ENCODE peak calls at places on chromosome 9, in nine cellular contexts. X, D, S, L, P, I, M, A and K are unnamed samples. For H3K9me3 and H3K4me1, the result is how much of the 10 kb centered on the place peaks cover.

GRCh38 chr9:13480688-13481087 is 201.2 kb upstream of the MPDZ start:
- DNase-seq in M (peak), X (peak), A (no peak), P (peak), I (no peak), D (no peak), L (no peak), S (no peak), K (no peak)

GRCh38 chr9:129523953-129524847 is 96.7 kb downstream of the C9orf50 start:
- DNase-seq in X (no peak), A (no peak), P (no peak), S (no peak), D (no peak), I (no peak), M (no peak), L (peak), K (no peak)

GRCh38 chr9:124011460-124012301 is at the start of gene LHX2:
- DNase-seq in P (peak), A (no peak), L (peak), M (peak), D (peak), I (peak), X (peak), S (no peak), K (peak)

GRCh38 chr9:97504381-97505216 is 3.1 kb downstream of the TMOD1 start:
- DNase-seq in P (no peak), L (no peak), A (no peak), X (no peak), I (no peak), M (no peak), S (no peak), D (peak), K (no peak)

GRCh38 chr9:130857864-130858730 is 23.0 kb downstream of the ABL1 start:
- DNase-seq in D (no peak), S (peak), L (no peak), P (peak), M (peak), I (no peak), A (no peak), X (no peak), K (peak)

GRCh38 chr9:124110307-124110915 is 98.8 kb downstream of the LHX2 start:
- DNase-seq in D (peak), S (no peak), I (peak), A (no peak), X (peak), L (peak), P (peak), M (peak), K (peak)

GRCh38 chr9:76486151-76486550 is 27.2 kb downstream of the GCNT1 start:
- DNase-seq in X (no peak), S (no peak), A (no peak), M (no peak), I (no peak), D (no peak), L (no peak), P (no peak), K (no peak)

GRCh38 chr9:90940280-90940679 is 138.7 kb downstream of the SYK start:
- DNase-seq in I (no peak), M (no peak), P (no peak), X (no peak), D (no peak), S (no peak), L (no peak), A (no peak), K (no peak)

GRCh38 chr9:119667163-119667562 is 297.9 kb upstream of the BRINP1 start:
- DNase-seq in I (no peak), X (peak), M (no peak), L (peak), P (no peak), S (no peak), D (no peak), A (no peak), K (no peak)

GRCh38 chr9:115289757-115290208 is 171.8 kb upstream of the TNC start:
- DNase-seq in X (no peak), P (peak), M (no peak), S (no peak), I (no peak), L (no peak), D (no peak), A (no peak), K (no peak)

GRCh38 chr9:38107405-38107804 is 38.4 kb upstream of the SHB start:
- DNase-seq in X (no peak), D (no peak), M (no peak), S (no peak), A (no peak), I (no peak), L (no peak), P (no peak), K (no peak)

GRCh38 chr9:15927131-15927530 is 374.3 kb downstream of the CCDC171 start:
- DNase-seq in P (peak), I (no peak), X (no peak), M (no peak), S (no peak), D (no peak), A (no peak), L (no peak), K (no peak)

GRCh38 chr9:95336281-95336680 is 18.8 kb upstream of the FANCC start:
- DNase-seq in A (no peak), M (no peak), D (no peak), I (no peak), S (no peak), L (peak), X (no peak), P (peak), K (no peak)

GRCh38 chr9:114224247-114224610 is 68.9 kb downstream of the COL27A1 start:
- DNase-seq in L (peak), A (no peak), P (no peak), S (no peak), M (peak), I (peak), D (no peak), X (peak), K (no peak)

GRCh38 chr9:131776473-131776872 is 36.6 kb upstream of the RAPGEF1 start:
- DNase-seq in X (peak), D (no peak), S (peak), P (peak), L (peak), I (no peak), A (no peak), M (no peak), K (no peak)

GRCh38 chr9:17810728-17811634 is 232.1 kb downstream of the SH3GL2 start:
- DNase-seq in M (peak), P (peak), S (no peak), D (peak), A (no peak), X (peak), I (peak), L (peak), K (peak)

GRCh38 chr9:114246558-114246957 is 76.3 kb upstream of the ORM1 start:
- DNase-seq in D (no peak), M (no peak), X (no peak), I (no peak), A (no peak), P (no peak), L (no peak), S (no peak), K (no peak)

GRCh38 chr9:75451045-75451444 is 362.7 kb downstream of the OSTF1 start:
- DNase-seq in X (peak), I (no peak), L (no peak), A (no peak), P (no peak), D (no peak), M (no peak), S (no peak), K (no peak)

GRCh38 chr9:120299785-120300184 is 280.2 kb downstream of the CDK5RAP2 start:
- DNase-seq in P (no peak), S (no peak), A (no peak), I (no peak), L (peak), X (peak), D (no peak), M (no peak), K (no peak)

GRCh38 chr9:76298497-76299144 is 95.6 kb downstream of the RFK start:
- DNase-seq in M (peak), L (peak), A (no peak), D (no peak), X (peak), P (no peak), S (no peak), I (no peak), K (no peak)

GRCh38 chr9:72635197-72635596 is 113.8 kb downstream of the TMC1 start:
- DNase-seq in M (no peak), X (peak), P (peak), D (no peak), I (no peak), A (no peak), L (peak), S (no peak), K (no peak)

GRCh38 chr9:119453490-119453911 is 84.3 kb upstream of the BRINP1 start:
- DNase-seq in A (no peak), X (no peak), M (peak), P (no peak), D (peak), I (no peak), S (no peak), L (no peak), K (no peak)

GRCh38 chr9:124771021-124771866 is at the start of gene NR6A1:
- DNase-seq in L (peak), S (peak), M (peak), P (peak), I (peak), D (peak), X (peak), A (peak), K (peak)

GRCh38 chr9:37753489-37754190 is at the start of gene TRMT10B:
- DNase-seq in P (peak), A (no peak), L (peak), X (peak), S (peak), D (peak), M (peak), I (peak), K (peak)

GRCh38 chr9:76901801-76902200 is 4.1 kb downstream of the PRUNE2 start:
- DNase-seq in L (peak), A (no peak), I (no peak), S (no peak), D (no peak), M (no peak), X (no peak), P (no peak), K (no peak)

GRCh38 chr9:79362100-79363081 is 209.4 kb upstream of the TLE4 start:
- DNase-seq in P (no peak), X (no peak), S (no peak), L (peak), A (no peak), I (peak), M (no peak), D (no peak), K (no peak)

GRCh38 chr9:126337690-126338426 is 11.2 kb downstream of the MVB12B start:
- DNase-seq in D (no peak), M (no peak), I (no peak), L (no peak), S (no peak), A (no peak), X (no peak), P (no peak), K (no peak)

GRCh38 chr9:88725300-88726024 is 190.5 kb downstream of the NXNL2 start:
- DNase-seq in I (no peak), M (no peak), D (no peak), A (no peak), L (no peak), S (no peak), P (no peak), X (no peak), K (no peak)

GRCh38 chr9:93188426-93189368 is 4.8 kb downstream of the WNK2 start:
- DNase-seq in P (no peak), X (peak), A (no peak), S (peak), D (no peak), I (no peak), M (no peak), L (no peak), K (no peak)
- H3K9me3 ChIP-seq in P (under half), X (under half), A (under half), S (under half), D (under half), I (under half), M (under half), L (under half), K (under half)

GRCh38 chr9:4507731-4508130 is 17.5 kb downstream of the SLC1A1 start:
- DNase-seq in I (no peak), X (no peak), D (no peak), S (no peak), L (no peak), P (no peak), A (no peak), M (no peak), K (no peak)

GRCh38 chr9:4509590-4509984 is 19.3 kb downstream of the SLC1A1 start:
- DNase-seq in M (no peak), A (no peak), D (no peak), X (no peak), S (no peak), P (no peak), L (no peak), I (no peak), K (no peak)

GRCh38 chr9:4508246-4508906 is 18.1 kb downstream of the SLC1A1 start:
- DNase-seq in A (no peak), X (no peak), D (no peak), L (peak), S (no peak), P (peak), I (no peak), M (peak), K (no peak)

GRCh38 chr9:4508907-4509589 is 18.8 kb downstream of the SLC1A1 start:
- DNase-seq in A (no peak), X (no peak), L (no peak), M (peak), D (no peak), P (peak), S (no peak), I (no peak), K (no peak)

DNA sequence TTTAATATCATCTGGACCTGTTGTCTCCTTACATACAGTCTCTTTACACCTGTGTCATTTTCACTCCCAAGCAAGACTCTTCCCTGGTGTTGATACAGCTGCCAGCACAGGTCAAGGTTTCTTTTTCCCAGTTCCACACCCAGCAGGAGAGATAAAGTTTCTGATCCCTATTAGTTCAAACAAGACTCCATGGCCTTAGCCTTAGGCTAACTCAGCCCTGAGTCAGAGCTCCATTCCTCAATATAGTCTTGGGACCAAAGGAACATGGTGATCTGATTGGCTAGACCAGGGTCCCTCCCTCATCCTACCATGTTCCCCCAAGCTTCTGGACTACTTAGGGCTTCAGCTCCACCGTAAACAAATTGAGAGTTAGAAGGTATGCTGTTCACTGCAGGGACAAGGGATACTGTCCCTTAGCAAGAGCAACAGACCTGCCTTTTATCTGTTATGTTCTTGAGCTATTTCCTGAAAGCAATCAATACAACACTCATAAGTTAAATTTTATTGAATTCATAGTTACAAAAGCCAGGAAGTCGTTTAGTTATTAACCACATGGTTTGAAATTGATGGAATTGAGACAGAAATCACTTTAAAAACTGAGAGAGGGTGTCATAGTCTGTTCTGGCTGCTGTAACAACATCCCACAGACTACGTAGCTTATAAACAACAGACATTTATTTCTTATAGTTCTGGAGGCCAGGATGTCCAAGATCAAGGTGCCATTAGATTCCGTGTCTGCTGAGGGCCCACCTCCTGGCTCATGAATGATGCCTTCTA is 20.5 kb downstream of the SLC1A1 start:
- DNase-seq in I (no peak), A (no peak), M (no peak), S (no peak), P (no peak), L (no peak), X (no peak), D (no peak), K (no peak)
- H3K4me1 ChIP-seq in I (under half), A (under half), M (under half), S (under half), P (under half), L (under half), X (under half), D (under half), K (under half)

DNA sequence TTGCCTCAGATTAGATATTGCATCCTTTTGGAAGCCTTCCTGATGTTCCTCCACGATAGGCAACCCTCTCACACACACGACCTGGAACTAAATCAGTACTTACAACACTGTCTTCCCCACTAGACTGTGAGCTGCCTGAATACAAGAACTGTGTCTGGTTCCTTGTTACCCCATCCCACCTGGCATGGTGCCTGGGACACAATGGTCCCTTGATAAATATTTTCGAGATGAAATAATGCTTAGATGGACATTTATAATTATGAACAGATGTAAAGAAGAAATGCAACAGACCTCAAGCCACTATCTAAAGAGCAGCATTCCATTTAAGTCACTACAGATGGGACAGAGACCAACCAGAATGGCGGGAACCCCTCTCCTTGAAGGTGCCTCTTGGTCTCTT is 33.4 kb downstream of the OR1J1 start:
- DNase-seq in I (no peak), M (no peak), L (no peak), P (peak), D (no peak), S (no peak), X (no peak), A (no peak), K (no peak)
- H3K9me3 ChIP-seq in I (under half), M (under half), L (under half), P (under half), D (under half), S (under half), X (under half), A (under half), K (under half)

DNA sequence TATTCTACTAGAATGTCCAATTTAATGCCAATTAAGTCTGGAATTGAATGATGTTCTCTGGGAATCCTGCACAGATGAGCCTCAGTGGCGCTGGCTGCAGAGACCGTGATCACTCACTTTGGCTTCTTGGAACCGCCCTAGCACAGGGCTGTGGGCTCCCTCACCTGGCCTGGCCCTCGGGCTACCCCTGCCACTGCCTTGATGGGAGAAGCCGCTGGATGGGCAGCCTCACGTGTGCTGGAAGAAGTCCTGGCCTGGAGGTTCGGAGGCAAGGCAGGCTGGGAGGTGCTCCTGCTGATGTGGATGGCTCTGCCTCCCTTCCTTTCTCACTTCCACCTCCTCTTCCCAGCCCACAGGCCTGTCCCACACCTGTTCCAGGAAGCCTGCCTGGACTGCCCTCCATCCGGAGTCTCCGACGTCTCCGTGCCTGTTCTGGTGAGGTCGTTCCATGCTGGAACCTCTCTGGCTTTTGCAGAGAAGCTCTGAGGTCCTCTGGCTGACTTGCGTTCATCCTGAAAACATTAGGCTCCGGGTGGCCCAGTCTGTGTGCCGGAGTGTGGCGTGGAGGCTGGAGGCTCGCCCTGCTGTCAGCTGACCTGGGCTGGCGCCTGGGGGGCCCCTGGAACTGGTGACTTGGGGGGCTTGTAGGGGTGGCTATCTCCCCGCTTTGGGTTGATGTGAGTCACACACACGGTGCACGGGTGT is 147.2 kb downstream of the RXRA start:
- DNase-seq in X (no peak), P (no peak), A (no peak), L (no peak), I (no peak), S (no peak), D (no peak), M (no peak), K (peak)
- H3K4me1 ChIP-seq in X (under half), P (under half), A (under half), L (under half), I (under half), S (under half), D (under half), M (under half), K (half or more)

DNA sequence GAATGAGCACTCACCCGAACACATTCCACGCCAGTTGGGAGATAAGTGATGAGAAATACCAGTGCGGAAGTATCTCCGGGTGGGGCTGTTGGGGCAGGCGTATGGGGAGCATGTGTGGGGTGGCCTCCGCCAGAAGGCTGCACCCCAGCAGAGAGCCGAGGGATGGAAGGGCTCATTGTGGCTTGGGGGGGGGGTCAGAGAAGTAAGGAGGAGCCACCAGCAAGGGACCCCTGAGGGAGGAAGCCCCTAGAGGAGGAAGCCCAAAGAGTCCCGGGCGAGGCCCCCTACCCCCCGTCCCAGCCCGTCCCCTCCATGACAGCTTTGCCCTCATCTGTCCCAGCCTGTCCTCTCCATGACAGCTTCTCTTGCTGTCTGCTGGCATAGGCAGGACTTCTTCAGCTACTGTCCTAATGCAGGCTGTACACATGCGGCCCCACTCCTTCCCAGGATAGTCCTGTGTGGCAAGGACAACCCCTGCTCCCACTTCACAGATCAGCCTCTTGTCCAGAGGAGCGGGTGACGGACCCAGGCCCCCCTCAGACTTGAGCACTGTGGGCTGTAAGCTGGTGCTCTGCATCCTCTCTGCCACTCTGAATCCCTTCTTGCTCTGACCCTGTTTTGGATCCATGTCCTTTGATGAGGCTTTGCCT is 239.6 kb downstream of the CACNA1B start:
- DNase-seq in M (no peak), L (peak), S (peak), I (no peak), A (no peak), X (no peak), P (no peak), D (no peak), K (no peak)
- H3K9me3 ChIP-seq in M (under half), L (under half), S (under half), I (under half), A (under half), X (under half), P (under half), D (under half), K (under half)